ENCODE peak calls at places on chromosomes 7 and 10, in four cellular contexts. X, U, D and V are unnamed samples.

GRCh38 chr10:24727811-24728210 is 4.1 kb upstream of the ARHGAP21 start:
- DNase-seq in X (no peak), U (no peak), D (no peak), V (no peak)

GRCh38 chr10:25451401-25451800 is 276.6 kb downstream of the GPR158 start:
- DNase-seq in X (no peak), U (no peak), D (no peak), V (no peak)

GRCh38 chr7:150997075-150997511 is 6.3 kb downstream of the NOS3 start:
- DNase-seq in X (no peak), U (no peak), D (no peak), V (no peak)

GRCh38 chr10:62993121-62993520 is 140.0 kb upstream of the NRBF2 start:
- DNase-seq in X (no peak), U (no peak), D (no peak), V (no peak)

GRCh38 chr10:88949912-88950664 is 2.5 kb downstream of the ACTA2 start:
- DNase-seq in X (no peak), U (no peak), D (no peak), V (no peak)

GRCh38 chr10:95998274-95998673 is 45.1 kb upstream of the CCNJ start:
- DNase-seq in X (no peak), U (no peak), D (no peak), V (no peak)

GRCh38 chr7:137345799-137346449 is 2.4 kb upstream of the PTN start:
- DNase-seq in X (no peak), U (no peak), D (no peak), V (no peak)

GRCh38 chr10:104267721-104268690 is 978 bp upstream of the GSTO2 start:
- DNase-seq in X (no peak), U (no peak), D (no peak), V (no peak)